ENCODE peak calls at places on chromosome 5, in six cellular contexts. I is tibial nerve, M is testis, E is ovary, Q is Peyer's patch, A is spleen. H is an unnamed sample.

GRCh38 chr5:17222679-17223078 is 5.2 kb downstream of the BASP1 start:
- DNase-seq in I (no peak), M (no peak), E (no peak), Q (no peak), A (no peak), H (no peak)

GRCh38 chr5:148904440-148904839 is 78.0 kb downstream of the ADRB2 start:
- DNase-seq in I (no peak), M (no peak), E (no peak), Q (no peak), A (no peak), H (no peak)

GRCh38 chr5:117736693-117737092 is 1162.1 kb upstream of the SEMA6A start:
- DNase-seq in I (no peak), M (no peak), E (no peak), Q (no peak), A (no peak), H (no peak)

GRCh38 chr5:84634256-84634655 is 249.6 kb upstream of the EDIL3 start:
- DNase-seq in I (no peak), M (no peak), E (no peak), Q (no peak), A (peak; percentile 58), H (no peak)

GRCh38 chr5:142320427-142320732 is 4.4 kb downstream of the SPRY4 start:
- DNase-seq in I (no peak), M (no peak), E (no peak), Q (no peak), A (no peak), H (no peak)

GRCh38 chr5:2737273-2738155 is 14.0 kb downstream of the IRX2 start:
- DNase-seq in I (no peak), M (no peak), E (no peak), Q (no peak), A (peak; percentile 68), H (no peak)

GRCh38 chr5:141001854-141002666 is 35.8 kb downstream of the PCDHAC2 start:
- DNase-seq in I (no peak), M (peak; percentile 45), E (no peak), Q (no peak), A (no peak), H (peak; percentile 54)

GRCh38 chr5:109347252-109347888 is 62.4 kb downstream of the PJA2 start:
- DNase-seq in I (no peak), M (no peak), E (no peak), Q (no peak), A (no peak), H (peak; percentile 41)

GRCh38 chr5:473344-474192 is 30.6 kb downstream of the EXOC3 start:
- DNase-seq in I (no peak), M (peak; percentile 42), E (peak; percentile 46), Q (peak; percentile 28), A (no peak), H (peak; percentile 43)

GRCh38 chr5:10635861-10636350 is 72.0 kb downstream of the ANKRD33B start:
- DNase-seq in I (no peak), M (no peak), E (no peak), Q (peak; percentile 27), A (no peak), H (no peak)

GRCh38 chr5:113250341-113250953 is 184.3 kb downstream of the TSSK1B start:
- DNase-seq in I (peak; percentile 74), M (peak; percentile 53), E (peak; percentile 93), Q (no peak), A (no peak), H (no peak)

GRCh38 chr5:180350711-180351110 is 2.4 kb downstream of the GFPT2 start:
- DNase-seq in I (no peak), M (no peak), E (no peak), Q (no peak), A (no peak), H (no peak)

GRCh38 chr5:66828046-66828550 is 231.9 kb downstream of the MAST4 start:
- DNase-seq in I (no peak), M (no peak), E (no peak), Q (no peak), A (no peak), H (peak; percentile 79)

GRCh38 chr5:77637170-77638074 is 1.1 kb downstream of the OTP start:
- DNase-seq in I (no peak), M (no peak), E (no peak), Q (no peak), A (no peak), H (no peak)
- H3K4me3 ChIP-seq in I (no peak overlapping the region), M (no peak overlapping the region), E (no peak overlapping the region), Q (no peak overlapping the region), A (no peak overlapping the region), H (no peak overlapping the region)

DNA sequence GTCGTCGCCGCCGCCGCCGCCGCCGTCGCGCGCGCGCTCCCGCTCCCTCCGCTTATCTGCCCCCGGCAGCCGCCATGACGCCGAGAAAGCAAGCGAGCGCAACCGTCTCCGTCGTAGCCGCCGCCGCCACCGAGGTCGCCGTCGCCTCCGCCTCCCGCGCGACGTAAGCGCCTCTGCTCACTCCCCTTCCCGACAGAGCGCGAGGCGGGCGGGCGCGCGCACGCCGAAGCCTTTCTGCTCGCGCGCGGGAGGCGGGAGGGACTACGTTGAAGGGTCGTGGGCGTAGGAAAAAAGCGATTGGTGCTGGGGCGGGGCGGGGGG is at the start of gene CHD1:
- DNase-seq in I (peak; percentile 90), M (peak; percentile 95), E (peak; percentile 93), Q (peak; percentile 91), A (peak; percentile 99), H (peak; percentile 94)
- TF ChIP-seq POLR2A in I (peak; percentile 92), M (no peak), E (no peak), Q (peak; percentile 81), A (peak; percentile 61), H (peak; percentile 96)

DNA sequence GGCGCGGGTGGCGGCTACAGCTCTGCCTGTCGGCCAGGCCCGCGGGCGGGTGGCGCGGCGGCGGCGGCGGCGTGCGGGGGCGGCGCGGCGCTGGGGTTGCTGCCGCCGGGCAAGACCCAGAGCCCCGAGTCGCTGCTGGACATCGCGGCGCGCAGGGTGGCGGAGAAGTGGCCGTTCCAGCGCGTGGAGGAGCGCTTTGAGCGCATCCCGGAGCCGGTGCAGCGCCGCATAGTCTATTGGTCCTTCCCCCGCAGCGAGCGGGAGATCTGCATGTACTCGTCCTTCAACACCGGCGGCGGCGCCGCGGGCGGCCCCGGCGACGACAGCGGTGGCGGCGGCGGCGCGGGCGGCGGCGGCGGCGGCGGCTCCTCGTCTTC is 299 bp downstream of the ZSWIM6 start:
- DNase-seq in I (no peak), M (no peak), E (peak; percentile 54), Q (peak; percentile 37), A (no peak), H (peak; percentile 45)
- H3K27me3 ChIP-seq in I (no peaks in the 10 kb centered on the region), M (no peaks in the 10 kb centered on the region), E (no peaks in the 10 kb centered on the region), Q (no peaks in the 10 kb centered on the region), A (no peaks in the 10 kb centered on the region), H (no peaks in the 10 kb centered on the region)

GRCh38 chr5:153491408-153491807 is 938 bp downstream of the GRIA1 start:
- DNase-seq in I (no peak), M (no peak), E (no peak), Q (no peak), A (no peak), H (no peak)

GRCh38 chr5:153489611-153490010 is 859 bp upstream of the GRIA1 start:
- DNase-seq in I (no peak), M (no peak), E (no peak), Q (no peak), A (no peak), H (no peak)

DNA sequence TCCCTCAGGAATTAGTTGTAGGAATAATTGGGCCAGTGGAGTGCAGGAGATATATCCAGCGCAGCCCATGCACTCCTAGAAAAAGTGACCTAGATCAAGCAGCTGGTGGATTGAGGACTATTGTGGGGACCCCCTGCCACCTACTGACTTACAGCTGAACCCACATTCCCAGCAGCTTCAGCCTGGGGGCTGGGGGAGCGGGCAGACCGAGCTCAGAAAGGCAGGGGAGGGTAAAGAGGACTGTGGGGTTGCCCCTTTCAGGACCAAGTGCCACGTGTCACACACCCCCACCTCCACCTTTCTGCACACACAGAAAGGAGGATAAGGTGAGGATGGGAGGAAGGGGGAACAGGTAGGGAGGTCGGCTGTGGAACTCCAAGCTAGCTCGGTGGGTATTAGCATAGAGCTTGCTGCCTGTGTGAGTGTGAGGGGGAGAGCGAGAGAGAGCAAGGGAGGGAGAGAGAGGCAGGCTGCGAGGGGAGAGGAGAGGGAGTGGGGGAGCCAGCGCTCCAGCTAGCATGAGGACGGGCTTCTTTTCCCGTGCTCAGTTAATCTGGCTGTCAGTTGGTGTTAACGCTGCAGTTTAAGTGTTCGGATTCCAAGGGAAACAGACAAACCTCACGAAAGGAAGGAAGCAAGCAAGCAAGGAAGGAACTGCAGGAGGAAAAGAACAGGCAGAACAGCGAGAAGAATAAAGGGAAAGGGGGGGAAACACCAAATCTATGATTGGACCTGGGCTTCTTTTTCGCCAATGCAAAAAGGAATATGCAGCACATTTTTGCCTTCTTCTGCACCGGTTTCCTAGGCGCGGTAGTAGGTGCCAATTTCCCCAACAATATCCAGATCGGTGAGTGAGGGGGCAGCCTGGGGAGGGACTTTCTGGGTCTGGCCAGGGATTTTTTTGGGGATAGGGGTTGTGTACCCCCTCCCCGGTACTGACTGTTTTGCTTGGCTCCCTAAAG is at the start of gene GRIA1:
- DNase-seq in I (no peak), M (no peak), E (no peak), Q (no peak), A (no peak), H (no peak)
- H3K4me3 ChIP-seq in I (no peak within 1 kb of the TSS), M (no peak within 1 kb of the TSS), E (no peak within 1 kb of the TSS), Q (no peak within 1 kb of the TSS), A (no peak within 1 kb of the TSS), H (no peak within 1 kb of the TSS)